ENCODE peak calls at places on chromosomes 7 and 10, in ten cellular contexts. One of them, this sample, is unnamed.

GRCh38 chr7:94763268-94763667 is 107.3 kb upstream of the SGCE start:
- DNase-seq in NCI-H1092: no peak
- DNase-seq in stimulated activated naive CD8-positive, alpha-beta T cell treated with anti-CD3 and anti-CD28 coated beads, Interleukin-15, Interleukin-2, amounts not matched to agents 100 U/mL and 50 U/mL, for 24 hours: no peak
- DNase-seq in fibroblast of gingiva: peak
- DNase-seq in NCI-H748 treated with DMSO at 0.1 percent for 48 hours: no peak
- DNase-seq in neural progenitor cell: no peak
- DNase-seq in A549: no peak
- DNase-seq in NCI-H446: no peak
- DNase-seq in activated T-helper 1 cell treated with anti-CD3 and anti-CD28 coated beads, Interleukin-12 subunit alpha, Interleukin-12 subunit beta, Interleukin-2, Interleukin-4 antibody, amounts not matched to agents 30 ng/mL and 10 ng/mL and 1 ng/mL, durations not matched to agents 14 hours and 24 hours and 36 hours: no peak
- DNase-seq in NCI-H774: no peak
- DNase-seq in this sample: no peak

GRCh38 chr7:98369726-98370125 is 31.2 kb downstream of the BAIAP2L1 start:
- DNase-seq in activated T-helper 1 cell treated with anti-CD3 and anti-CD28 coated beads, Interleukin-12 subunit alpha, Interleukin-12 subunit beta, Interleukin-2, Interleukin-4 antibody, amounts not matched to agents 30 ng/mL and 10 ng/mL and 1 ng/mL, durations not matched to agents 14 hours and 24 hours and 36 hours: no peak
- DNase-seq in NCI-H748 treated with DMSO at 0.1 percent for 48 hours: no peak
- DNase-seq in A549: no peak
- DNase-seq in fibroblast of gingiva: no peak
- DNase-seq in NCI-H1092: no peak
- DNase-seq in NCI-H446: no peak
- DNase-seq in NCI-H774: no peak
- DNase-seq in neural progenitor cell: no peak
- DNase-seq in stimulated activated naive CD8-positive, alpha-beta T cell treated with anti-CD3 and anti-CD28 coated beads, Interleukin-15, Interleukin-2, amounts not matched to agents 100 U/mL and 50 U/mL, for 24 hours: no peak
- DNase-seq in this sample: no peak

GRCh38 chr7:12458520-12459131 is 55.0 kb upstream of the VWDE start:
- DNase-seq in A549: peak
- DNase-seq in NCI-H748 treated with DMSO at 0.1 percent for 48 hours: peak
- DNase-seq in NCI-H774: no peak
- DNase-seq in neural progenitor cell: peak
- DNase-seq in stimulated activated naive CD8-positive, alpha-beta T cell treated with anti-CD3 and anti-CD28 coated beads, Interleukin-15, Interleukin-2, amounts not matched to agents 100 U/mL and 50 U/mL, for 24 hours: no peak
- DNase-seq in activated T-helper 1 cell treated with anti-CD3 and anti-CD28 coated beads, Interleukin-12 subunit alpha, Interleukin-12 subunit beta, Interleukin-2, Interleukin-4 antibody, amounts not matched to agents 30 ng/mL and 10 ng/mL and 1 ng/mL, durations not matched to agents 14 hours and 24 hours and 36 hours: no peak
- DNase-seq in NCI-H446: peak
- DNase-seq in NCI-H1092: peak
- DNase-seq in fibroblast of gingiva: peak
- DNase-seq in this sample: peak

GRCh38 chr7:96075510-96076349 is 246.2 kb downstream of the SLC25A13 start:
- DNase-seq in NCI-H1092: peak
- DNase-seq in NCI-H446: peak
- DNase-seq in stimulated activated naive CD8-positive, alpha-beta T cell treated with anti-CD3 and anti-CD28 coated beads, Interleukin-15, Interleukin-2, amounts not matched to agents 100 U/mL and 50 U/mL, for 24 hours: peak
- DNase-seq in fibroblast of gingiva: peak
- DNase-seq in NCI-H748 treated with DMSO at 0.1 percent for 48 hours: peak
- DNase-seq in NCI-H774: peak
- DNase-seq in A549: peak
- DNase-seq in activated T-helper 1 cell treated with anti-CD3 and anti-CD28 coated beads, Interleukin-12 subunit alpha, Interleukin-12 subunit beta, Interleukin-2, Interleukin-4 antibody, amounts not matched to agents 30 ng/mL and 10 ng/mL and 1 ng/mL, durations not matched to agents 14 hours and 24 hours and 36 hours: peak
- DNase-seq in neural progenitor cell: peak
- DNase-seq in this sample: peak

GRCh38 chr10:86203162-86203905 is 163.3 kb downstream of the GRID1 start:
- DNase-seq in NCI-H748 treated with DMSO at 0.1 percent for 48 hours: no peak
- DNase-seq in A549: peak
- DNase-seq in NCI-H446: no peak
- DNase-seq in stimulated activated naive CD8-positive, alpha-beta T cell treated with anti-CD3 and anti-CD28 coated beads, Interleukin-15, Interleukin-2, amounts not matched to agents 100 U/mL and 50 U/mL, for 24 hours: peak
- DNase-seq in NCI-H774: no peak
- DNase-seq in neural progenitor cell: peak
- DNase-seq in activated T-helper 1 cell treated with anti-CD3 and anti-CD28 coated beads, Interleukin-12 subunit alpha, Interleukin-12 subunit beta, Interleukin-2, Interleukin-4 antibody, amounts not matched to agents 30 ng/mL and 10 ng/mL and 1 ng/mL, durations not matched to agents 14 hours and 24 hours and 36 hours: no peak
- DNase-seq in fibroblast of gingiva: no peak
- DNase-seq in NCI-H1092: no peak
- DNase-seq in this sample: no peak

GRCh38 chr10:74145133-74145532 is 5.5 kb downstream of the AP3M1 start:
- DNase-seq in NCI-H774: no peak
- DNase-seq in neural progenitor cell: no peak
- DNase-seq in NCI-H1092: no peak
- DNase-seq in stimulated activated naive CD8-positive, alpha-beta T cell treated with anti-CD3 and anti-CD28 coated beads, Interleukin-15, Interleukin-2, amounts not matched to agents 100 U/mL and 50 U/mL, for 24 hours: no peak
- DNase-seq in NCI-H748 treated with DMSO at 0.1 percent for 48 hours: no peak
- DNase-seq in fibroblast of gingiva: peak
- DNase-seq in A549: no peak
- DNase-seq in activated T-helper 1 cell treated with anti-CD3 and anti-CD28 coated beads, Interleukin-12 subunit alpha, Interleukin-12 subunit beta, Interleukin-2, Interleukin-4 antibody, amounts not matched to agents 30 ng/mL and 10 ng/mL and 1 ng/mL, durations not matched to agents 14 hours and 24 hours and 36 hours: no peak
- DNase-seq in NCI-H446: no peak
- DNase-seq in this sample: no peak

GRCh38 chr7:85186521-85187241 is at the start of gene SEMA3D:
- DNase-seq in NCI-H774: peak
- DNase-seq in fibroblast of gingiva: peak
- DNase-seq in neural progenitor cell: peak
- DNase-seq in NCI-H1092: peak
- DNase-seq in stimulated activated naive CD8-positive, alpha-beta T cell treated with anti-CD3 and anti-CD28 coated beads, Interleukin-15, Interleukin-2, amounts not matched to agents 100 U/mL and 50 U/mL, for 24 hours: peak
- DNase-seq in A549: peak
- DNase-seq in NCI-H748 treated with DMSO at 0.1 percent for 48 hours: peak
- DNase-seq in NCI-H446: peak
- DNase-seq in activated T-helper 1 cell treated with anti-CD3 and anti-CD28 coated beads, Interleukin-12 subunit alpha, Interleukin-12 subunit beta, Interleukin-2, Interleukin-4 antibody, amounts not matched to agents 30 ng/mL and 10 ng/mL and 1 ng/mL, durations not matched to agents 14 hours and 24 hours and 36 hours: peak
- DNase-seq in this sample: peak

GRCh38 chr7:1867326-1867725 is 197.2 kb downstream of the ELFN1 start:
- DNase-seq in neural progenitor cell: no peak
- DNase-seq in activated T-helper 1 cell treated with anti-CD3 and anti-CD28 coated beads, Interleukin-12 subunit alpha, Interleukin-12 subunit beta, Interleukin-2, Interleukin-4 antibody, amounts not matched to agents 30 ng/mL and 10 ng/mL and 1 ng/mL, durations not matched to agents 14 hours and 24 hours and 36 hours: no peak
- DNase-seq in NCI-H774: no peak
- DNase-seq in stimulated activated naive CD8-positive, alpha-beta T cell treated with anti-CD3 and anti-CD28 coated beads, Interleukin-15, Interleukin-2, amounts not matched to agents 100 U/mL and 50 U/mL, for 24 hours: no peak
- DNase-seq in A549: no peak
- DNase-seq in fibroblast of gingiva: no peak
- DNase-seq in NCI-H1092: no peak
- DNase-seq in NCI-H446: no peak
- DNase-seq in NCI-H748 treated with DMSO at 0.1 percent for 48 hours: no peak
- DNase-seq in this sample: no peak

GRCh38 chr10:60388709-60389241 is 900 bp downstream of the ANK3 start:
- DNase-seq in NCI-H774: no peak
- DNase-seq in activated T-helper 1 cell treated with anti-CD3 and anti-CD28 coated beads, Interleukin-12 subunit alpha, Interleukin-12 subunit beta, Interleukin-2, Interleukin-4 antibody, amounts not matched to agents 30 ng/mL and 10 ng/mL and 1 ng/mL, durations not matched to agents 14 hours and 24 hours and 36 hours: no peak
- DNase-seq in A549: no peak
- DNase-seq in NCI-H446: no peak
- DNase-seq in neural progenitor cell: peak
- DNase-seq in fibroblast of gingiva: no peak
- DNase-seq in NCI-H748 treated with DMSO at 0.1 percent for 48 hours: no peak
- DNase-seq in NCI-H1092: no peak
- DNase-seq in stimulated activated naive CD8-positive, alpha-beta T cell treated with anti-CD3 and anti-CD28 coated beads, Interleukin-15, Interleukin-2, amounts not matched to agents 100 U/mL and 50 U/mL, for 24 hours: no peak
- DNase-seq in this sample: peak

GRCh38 chr7:76278540-76278939 is 23.9 kb upstream of the HSPB1 start:
- DNase-seq in NCI-H446: no peak
- DNase-seq in activated T-helper 1 cell treated with anti-CD3 and anti-CD28 coated beads, Interleukin-12 subunit alpha, Interleukin-12 subunit beta, Interleukin-2, Interleukin-4 antibody, amounts not matched to agents 30 ng/mL and 10 ng/mL and 1 ng/mL, durations not matched to agents 14 hours and 24 hours and 36 hours: no peak
- DNase-seq in A549: peak
- DNase-seq in NCI-H1092: no peak
- DNase-seq in neural progenitor cell: no peak
- DNase-seq in fibroblast of gingiva: no peak
- DNase-seq in NCI-H748 treated with DMSO at 0.1 percent for 48 hours: no peak
- DNase-seq in stimulated activated naive CD8-positive, alpha-beta T cell treated with anti-CD3 and anti-CD28 coated beads, Interleukin-15, Interleukin-2, amounts not matched to agents 100 U/mL and 50 U/mL, for 24 hours: no peak
- DNase-seq in NCI-H774: no peak
- DNase-seq in this sample: peak

GRCh38 chr7:6168469-6168868 is 104.0 kb downstream of the CYTH3 start:
- DNase-seq in activated T-helper 1 cell treated with anti-CD3 and anti-CD28 coated beads, Interleukin-12 subunit alpha, Interleukin-12 subunit beta, Interleukin-2, Interleukin-4 antibody, amounts not matched to agents 30 ng/mL and 10 ng/mL and 1 ng/mL, durations not matched to agents 14 hours and 24 hours and 36 hours: no peak
- DNase-seq in neural progenitor cell: no peak
- DNase-seq in NCI-H748 treated with DMSO at 0.1 percent for 48 hours: no peak
- DNase-seq in fibroblast of gingiva: no peak
- DNase-seq in stimulated activated naive CD8-positive, alpha-beta T cell treated with anti-CD3 and anti-CD28 coated beads, Interleukin-15, Interleukin-2, amounts not matched to agents 100 U/mL and 50 U/mL, for 24 hours: no peak
- DNase-seq in NCI-H1092: no peak
- DNase-seq in A549: no peak
- DNase-seq in NCI-H446: no peak
- DNase-seq in NCI-H774: no peak
- DNase-seq in this sample: peak

GRCh38 chr10:62457598-62457997 is 83.4 kb downstream of the ZNF365 start:
- DNase-seq in fibroblast of gingiva: no peak
- DNase-seq in NCI-H774: no peak
- DNase-seq in neural progenitor cell: no peak
- DNase-seq in NCI-H446: no peak
- DNase-seq in NCI-H748 treated with DMSO at 0.1 percent for 48 hours: no peak
- DNase-seq in activated T-helper 1 cell treated with anti-CD3 and anti-CD28 coated beads, Interleukin-12 subunit alpha, Interleukin-12 subunit beta, Interleukin-2, Interleukin-4 antibody, amounts not matched to agents 30 ng/mL and 10 ng/mL and 1 ng/mL, durations not matched to agents 14 hours and 24 hours and 36 hours: no peak
- DNase-seq in A549: no peak
- DNase-seq in NCI-H1092: no peak
- DNase-seq in stimulated activated naive CD8-positive, alpha-beta T cell treated with anti-CD3 and anti-CD28 coated beads, Interleukin-15, Interleukin-2, amounts not matched to agents 100 U/mL and 50 U/mL, for 24 hours: no peak
- DNase-seq in this sample: no peak

GRCh38 chr7:37084303-37084702 is 360.0 kb upstream of the AOAH start:
- DNase-seq in NCI-H446: no peak
- DNase-seq in NCI-H774: no peak
- DNase-seq in activated T-helper 1 cell treated with anti-CD3 and anti-CD28 coated beads, Interleukin-12 subunit alpha, Interleukin-12 subunit beta, Interleukin-2, Interleukin-4 antibody, amounts not matched to agents 30 ng/mL and 10 ng/mL and 1 ng/mL, durations not matched to agents 14 hours and 24 hours and 36 hours: no peak
- DNase-seq in NCI-H1092: no peak
- DNase-seq in stimulated activated naive CD8-positive, alpha-beta T cell treated with anti-CD3 and anti-CD28 coated beads, Interleukin-15, Interleukin-2, amounts not matched to agents 100 U/mL and 50 U/mL, for 24 hours: no peak
- DNase-seq in fibroblast of gingiva: no peak
- DNase-seq in A549: no peak
- DNase-seq in neural progenitor cell: no peak
- DNase-seq in NCI-H748 treated with DMSO at 0.1 percent for 48 hours: no peak
- DNase-seq in this sample: no peak

GRCh38 chr10:76779821-76780281 is 857.8 kb downstream of the KCNMA1 start:
- DNase-seq in NCI-H1092: no peak
- DNase-seq in NCI-H446: no peak
- DNase-seq in NCI-H748 treated with DMSO at 0.1 percent for 48 hours: no peak
- DNase-seq in fibroblast of gingiva: no peak
- DNase-seq in NCI-H774: no peak
- DNase-seq in activated T-helper 1 cell treated with anti-CD3 and anti-CD28 coated beads, Interleukin-12 subunit alpha, Interleukin-12 subunit beta, Interleukin-2, Interleukin-4 antibody, amounts not matched to agents 30 ng/mL and 10 ng/mL and 1 ng/mL, durations not matched to agents 14 hours and 24 hours and 36 hours: no peak
- DNase-seq in neural progenitor cell: peak
- DNase-seq in stimulated activated naive CD8-positive, alpha-beta T cell treated with anti-CD3 and anti-CD28 coated beads, Interleukin-15, Interleukin-2, amounts not matched to agents 100 U/mL and 50 U/mL, for 24 hours: no peak
- DNase-seq in A549: no peak
- DNase-seq in this sample: no peak

GRCh38 chr10:21964983-21965665 is 38.4 kb downstream of the DNAJC1 start:
- DNase-seq in A549: no peak
- DNase-seq in NCI-H748 treated with DMSO at 0.1 percent for 48 hours: no peak
- DNase-seq in neural progenitor cell: no peak
- DNase-seq in activated T-helper 1 cell treated with anti-CD3 and anti-CD28 coated beads, Interleukin-12 subunit alpha, Interleukin-12 subunit beta, Interleukin-2, Interleukin-4 antibody, amounts not matched to agents 30 ng/mL and 10 ng/mL and 1 ng/mL, durations not matched to agents 14 hours and 24 hours and 36 hours: no peak
- DNase-seq in NCI-H1092: no peak
- DNase-seq in fibroblast of gingiva: no peak
- DNase-seq in NCI-H774: no peak
- DNase-seq in stimulated activated naive CD8-positive, alpha-beta T cell treated with anti-CD3 and anti-CD28 coated beads, Interleukin-15, Interleukin-2, amounts not matched to agents 100 U/mL and 50 U/mL, for 24 hours: no peak
- DNase-seq in NCI-H446: no peak
- DNase-seq in this sample: no peak

This sample was measured in NCI-H2171 treated with DMSO at 0.1 percent for 48 hours.